ENCODE peak calls at places on chromosomes 11 and 22, in eight cellular contexts. Q is H7; S is RCC 7860; N is effector memory CD8-positive, alpha-beta T cell; V is GM13976; K is stromal cell of bone marrow; U is WTC11; J is pons. G is an unnamed sample.

GRCh38 chr11:13262096-13262495 is 15.5 kb upstream of the BMAL1 start:
- DNase-seq in V (no peak), U (no peak), J (no peak), S (no peak), N (no peak), Q (no peak), K (no peak), G (no peak)

GRCh38 chr11:62186195-62186594 is 3.8 kb upstream of the SCGB1D1 start:
- DNase-seq in S (no peak), J (no peak), U (no peak), Q (no peak), V (no peak), N (no peak), K (no peak), G (no peak)

GRCh38 chr11:20156280-20156875 is 3.9 kb downstream of the DBX1 start:
- DNase-seq in S (no peak), K (no peak), Q (peak; percentile 93), U (peak; percentile 81), J (no peak), N (peak; percentile 26), V (peak; percentile 52), G (no peak)

GRCh38 chr22:36102995-36103394 is 57.6 kb downstream of the APOL3 start:
- DNase-seq in U (no peak), Q (no peak), V (peak; percentile 49), S (no peak), K (no peak), N (no peak), J (no peak), G (no peak)

GRCh38 chr11:1740786-1741530 is 9.4 kb downstream of the IFITM10 start:
- DNase-seq in V (no peak), S (no peak), Q (no peak), K (no peak), N (no peak), J (no peak), U (no peak), G (no peak)

GRCh38 chr11:134592391-134592990 is 180.4 kb upstream of the B3GAT1 start:
- DNase-seq in S (no peak), J (no peak), U (peak; percentile 84), V (peak; percentile 40), Q (peak; percentile 81), N (peak; percentile 31), K (no peak), G (no peak)

GRCh38 chr11:283405-284080 is 5.3 kb downstream of the NLRP6 start:
- DNase-seq in S (no peak), U (no peak), N (no peak), K (no peak), V (peak; percentile 6), J (no peak), Q (no peak), G (no peak)

GRCh38 chr22:44445731-44446130 is 52.3 kb downstream of the RTL6 start:
- DNase-seq in S (no peak), U (no peak), N (no peak), Q (peak; percentile 26), V (no peak), J (no peak), K (no peak), G (no peak)

GRCh38 chr11:116649268-116649667 is 123.5 kb downstream of the BUD13 start:
- DNase-seq in K (no peak), N (no peak), U (no peak), S (no peak), V (no peak), Q (no peak), J (no peak), G (peak; percentile 32)

GRCh38 chr11:70423523-70424505 is 25.5 kb downstream of the CTTN start:
- DNase-seq in S (peak; percentile 78), J (no peak), K (peak; percentile 48), U (no peak), V (peak; percentile 80), Q (peak; percentile 82), N (peak; percentile 53), G (no peak)

GRCh38 chr11:114953039-114953438 is 274.7 kb downstream of the NXPE2 start:
- DNase-seq in N (no peak), S (no peak), J (no peak), U (no peak), K (no peak), V (no peak), Q (peak; percentile 41), G (no peak)

GRCh38 chr11:69337211-69337721 is 43.3 kb downstream of the MYEOV start:
- DNase-seq in J (no peak), K (no peak), S (peak; percentile 31), V (peak; percentile 82), Q (no peak), U (no peak), N (no peak), G (peak; percentile 50)

GRCh38 chr22:17994424-17995108 is 29.8 kb downstream of the MICAL3 start:
- DNase-seq in V (no peak), Q (no peak), K (no peak), J (no peak), S (peak; percentile 83), U (no peak), N (no peak), G (no peak)

GRCh38 chr11:2265396-2265795 is 5.0 kb downstream of the ASCL2 start:
- DNase-seq in N (no peak), U (no peak), Q (no peak), J (peak; percentile 77), K (no peak), V (peak; percentile 67), S (no peak), G (peak; percentile 58)

GRCh38 chr11:62602141-62603071 is 741 bp upstream of the MTA2 start:
- DNase-seq in Q (peak; percentile 97), V (peak; percentile 60), N (no peak), U (peak; percentile 77), S (no peak), J (peak; percentile 79), K (peak; percentile 44), G (peak; percentile 73)

GRCh38 chr11:126997196-126997595 is 3.4 kb downstream of the KIRREL3 start:
- DNase-seq in N (no peak), Q (no peak), S (peak; percentile 6), V (no peak), K (no peak), J (no peak), U (no peak), G (no peak)

GRCh38 chr11:120344302-120345004 is 8.2 kb downstream of the ARHGEF12 start:
- DNase-seq in J (peak; percentile 66), V (peak; percentile 59), U (no peak), S (peak; percentile 68), K (no peak), Q (no peak), N (peak; percentile 60), G (no peak)

G was measured in right atrium auricular region.